ENCODE peak calls at places on chromosomes 5 and 9, in four cellular contexts. T is K562, V is SK-N-SH, G is H1. N is an unnamed sample.

GRCh38 chr9:114696814-114697544 is 15.0 kb upstream of the TEX48 start:
- DNase-seq in T (no peak), V (no peak), G (no peak), N (no peak)

GRCh38 chr5:110219769-110220168 is 506.7 kb downstream of the TMEM232 start:
- DNase-seq in T (no peak), G (no peak), V (no peak), N (no peak)

GRCh38 chr9:84296146-84296843 is 44.3 kb downstream of the SLC28A3 start:
- DNase-seq in T (no peak), V (no peak), G (no peak), N (no peak)

GRCh38 chr5:159515197-159515596 is 184.9 kb upstream of the IL12B start:
- DNase-seq in V (no peak), G (no peak), T (no peak), N (no peak)

GRCh38 chr5:52269853-52270252 is 517.9 kb upstream of the ITGA1 start:
- DNase-seq in T (no peak), G (no peak), V (no peak), N (no peak)

GRCh38 chr9:16901589-16901988 is 31.1 kb upstream of the BNC2 start:
- DNase-seq in V (no peak), T (no peak), G (no peak), N (no peak)

GRCh38 chr5:160129841-160130240 is 10.6 kb upstream of the PWWP2A start:
- DNase-seq in T (no peak), V (no peak), G (no peak), N (no peak)

GRCh38 chr9:89598926-89599325 is 5.9 kb upstream of the GADD45G start:
- DNase-seq in V (no peak), G (peak), T (no peak), N (no peak)

GRCh38 chr5:57386958-57387357 is 95.7 kb downstream of the ACTBL2 start:
- DNase-seq in V (no peak), T (no peak), G (no peak), N (no peak)

GRCh38 chr5:60339691-60340191 is 360.2 kb downstream of the DEPDC1B start:
- DNase-seq in G (no peak), T (no peak), V (no peak), N (no peak)

GRCh38 chr9:132857601-132858342 is 20.3 kb downstream of the AK8 start:
- DNase-seq in V (peak), G (peak), T (peak), N (peak)

GRCh38 chr9:28031521-28032177 is 458.4 kb upstream of the C9orf72 start:
- DNase-seq in G (no peak), T (no peak), V (no peak), N (no peak)

GRCh38 chr5:2756211-2756746 is 4.8 kb upstream of the IRX2 start:
- DNase-seq in G (peak), V (no peak), T (no peak), N (peak)

GRCh38 chr5:169098331-169099121 is 202.4 kb downstream of the SLIT3 start:
- DNase-seq in V (no peak), G (no peak), T (no peak), N (no peak)

GRCh38 chr5:176870110-176870591 is 29.0 kb downstream of the HK3 start:
- DNase-seq in V (peak), G (peak), T (peak), N (peak)

GRCh38 chr5:149473441-149473840 is 77.8 kb downstream of the CSNK1A1 start:
- DNase-seq in V (no peak), G (no peak), T (no peak), N (no peak)

GRCh38 chr5:61673007-61673735 is 341.1 kb downstream of the ZSWIM6 start:
- DNase-seq in T (no peak), G (no peak), V (no peak), N (no peak)

GRCh38 chr5:7394889-7395431 is 978 bp upstream of the ADCY2 start:
- DNase-seq in V (peak), G (peak), T (no peak), N (peak)

GRCh38 chr9:123749580-123750202 is 180.2 kb downstream of the DENND1A start:
- DNase-seq in V (no peak), G (peak), T (peak), N (no peak)

GRCh38 chr9:72315089-72315509 is 49.9 kb downstream of the ZFAND5 start:
- DNase-seq in V (no peak), G (no peak), T (no peak), N (no peak)

DNA sequence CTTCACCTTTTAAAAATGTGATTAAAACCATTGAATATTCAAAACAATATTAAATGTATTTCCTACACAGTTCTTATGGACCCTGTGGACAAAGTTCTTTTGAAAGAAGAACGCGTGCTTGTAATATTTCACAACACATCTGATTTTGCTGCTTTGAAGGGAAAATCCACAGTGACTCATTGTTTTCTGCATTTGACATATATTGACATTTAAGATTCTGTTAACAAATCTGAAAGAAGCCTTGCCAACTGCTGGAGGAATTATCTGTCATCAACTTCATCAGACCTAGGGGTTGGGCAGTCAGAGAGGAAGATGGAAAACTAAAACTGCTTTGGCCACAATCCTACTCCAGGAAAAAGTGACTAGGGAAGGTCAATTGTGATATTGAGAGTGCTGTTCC is 56.9 kb upstream of the RASEF start:
- DNase-seq in T (no peak), G (no peak), V (no peak), N (no peak)
- TF ChIP-seq TEAD4 in T (no peak), G (no peak), V (no peak), N (no peak)

GRCh38 chr5:173196133-173196952 is 38.7 kb downstream of the NKX2-5 start:
- DNase-seq in G (no peak), T (peak), V (no peak), N (no peak)
- TF ChIP-seq TEAD4 in G (no peak), T (no peak), V (no peak), N (no peak)

DNA sequence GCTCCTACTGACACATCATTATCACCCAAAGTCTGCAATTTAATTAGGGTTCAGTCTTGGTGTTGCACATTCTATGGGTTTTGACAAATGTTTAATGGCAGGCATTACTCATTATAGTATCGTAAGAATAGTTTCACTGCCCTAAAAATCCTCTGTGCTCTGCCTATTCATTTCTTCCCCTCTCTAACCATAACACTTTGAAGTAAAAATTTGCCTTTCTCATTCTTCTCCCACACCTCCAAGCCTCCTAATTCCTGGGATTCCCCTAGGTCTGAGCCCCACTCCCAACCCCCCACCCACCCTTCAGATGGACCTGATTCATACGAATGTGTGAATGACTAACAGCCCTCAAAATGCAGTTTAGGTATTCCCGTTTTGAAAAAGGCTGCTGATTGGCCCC is 18.4 kb downstream of the ENC1 start:
- DNase-seq in T (no peak), G (no peak), V (no peak), N (no peak)
- TF ChIP-seq TEAD4 in T (no peak), G (no peak), V (no peak), N (no peak)

DNA sequence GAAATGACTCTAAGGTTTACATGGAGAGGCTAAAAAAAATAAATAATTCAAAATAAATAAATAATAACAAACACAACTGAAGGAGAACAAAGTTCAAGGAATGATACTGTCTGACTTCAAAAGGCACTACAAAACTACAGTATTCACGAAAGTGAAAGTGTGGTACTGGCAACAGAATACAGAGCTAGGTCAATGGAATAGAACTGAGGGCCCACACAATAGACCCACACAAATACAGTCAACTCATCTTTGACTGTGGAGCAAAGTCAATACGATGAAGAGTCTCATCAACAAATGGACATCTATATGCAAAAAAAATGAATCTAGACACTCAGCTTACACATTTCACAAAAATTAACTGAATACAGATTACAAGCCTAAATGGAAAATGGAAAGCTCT is 75.3 kb downstream of the FBXW11 start:
- DNase-seq in T (no peak), V (no peak), G (no peak), N (no peak)
- TF ChIP-seq TEAD4 in T (no peak), V (no peak), G (no peak), N (no peak)

N was measured in WTC11.